ENCODE peak calls at places on chromosomes 6 and 20, in ten cellular contexts. P, T, C, Z, D, U, J, O, K and N are unnamed samples.

GRCh38 chr6:40909811-40910210 is 129.2 kb downstream of the UNC5CL start:
- DNase-seq in P (no peak), U (no peak), K (no peak), C (no peak), J (no peak), T (no peak), D (no peak), Z (no peak), O (no peak), N (no peak)

GRCh38 chr20:21053002-21053762 is 53.0 kb downstream of the LINC00237 start:
- DNase-seq in O (no peak), D (no peak), C (no peak), U (no peak), K (no peak), J (no peak), Z (no peak), T (no peak), P (no peak), N (no peak)

GRCh38 chr20:59104848-59105247 is 58.8 kb upstream of the ZNF831 start:
- DNase-seq in K (no peak), Z (no peak), C (no peak), O (no peak), T (no peak), J (no peak), P (no peak), U (no peak), D (no peak), N (no peak)

GRCh38 chr6:74764486-74764885 is 441.4 kb downstream of the COL12A1 start:
- DNase-seq in D (no peak), T (no peak), P (no peak), U (no peak), C (no peak), Z (peak), O (no peak), J (no peak), K (no peak), N (no peak)

GRCh38 chr6:132228894-132229293 is 172.4 kb downstream of the MOXD1 start:
- DNase-seq in T (peak), U (peak), K (no peak), C (no peak), D (no peak), O (no peak), Z (no peak), J (no peak), P (no peak), N (no peak)

GRCh38 chr6:105484238-105485161 is 81.6 kb upstream of the PREP start:
- DNase-seq in T (peak), D (no peak), U (no peak), O (no peak), C (no peak), P (no peak), K (no peak), J (no peak), Z (no peak), N (no peak)

GRCh38 chr6:4459032-4459431 is 317.2 kb upstream of the CDYL start:
- DNase-seq in Z (peak), K (peak), D (no peak), C (no peak), P (peak), O (no peak), U (peak), J (no peak), T (peak), N (peak)

GRCh38 chr6:112911949-112912348 is 564.8 kb downstream of the RFPL4B start:
- DNase-seq in Z (peak), T (peak), U (no peak), O (no peak), J (peak), P (no peak), K (no peak), C (no peak), D (no peak), N (no peak)

GRCh38 chr6:92377137-92377536 is 1042.2 kb downstream of the EPHA7 start:
- DNase-seq in U (no peak), P (no peak), J (no peak), Z (no peak), K (no peak), C (no peak), T (no peak), O (no peak), D (no peak), N (no peak)

GRCh38 chr6:14510038-14510437 is 392.5 kb downstream of the CD83 start:
- DNase-seq in T (no peak), Z (no peak), J (no peak), C (no peak), P (no peak), D (no peak), K (no peak), U (no peak), O (no peak), N (no peak)

GRCh38 chr6:111423960-111424846 is 58.8 kb downstream of the REV3L start:
- DNase-seq in P (no peak), T (peak), K (no peak), U (peak), Z (no peak), C (no peak), D (no peak), O (no peak), J (peak), N (no peak)

GRCh38 chr6:97757575-97757974 is 474.6 kb upstream of the MMS22L start:
- DNase-seq in Z (no peak), D (no peak), K (no peak), U (no peak), O (no peak), J (no peak), T (no peak), C (no peak), P (no peak), N (no peak)

GRCh38 chr6:108027594-108027993 is 46.9 kb downstream of the OSTM1 start:
- DNase-seq in J (no peak), T (peak), P (no peak), U (no peak), O (no peak), Z (no peak), C (no peak), K (no peak), D (no peak), N (peak)

GRCh38 chr20:24989162-24989561 is 3.4 kb downstream of the APMAP start:
- DNase-seq in J (no peak), D (no peak), K (no peak), U (no peak), T (no peak), C (no peak), Z (no peak), O (peak), P (no peak), N (no peak)

GRCh38 chr20:64224344-64225165 is 31.0 kb upstream of the PCMTD2 start:
- DNase-seq in P (peak), O (no peak), Z (peak), T (peak), K (peak), J (peak), U (peak), C (no peak), D (no peak), N (peak)

GRCh38 chr6:13272131-13273046 is 55.9 kb downstream of the TBC1D7 start:
- DNase-seq in U (no peak), K (peak), D (no peak), C (peak), P (no peak), J (peak), Z (no peak), T (no peak), O (peak), N (no peak)

GRCh38 chr6:75932067-75932466 is 140.4 kb downstream of the IMPG1 start:
- DNase-seq in Z (no peak), C (no peak), J (no peak), D (no peak), P (no peak), U (no peak), K (no peak), O (no peak), T (peak), N (no peak)

GRCh38 chr20:4638826-4639225 is 82.9 kb upstream of the PRND start:
- DNase-seq in U (no peak), J (no peak), D (no peak), O (no peak), P (no peak), Z (no peak), C (no peak), K (no peak), T (no peak), N (no peak)

GRCh38 chr20:23668477-23668951 is 20.3 kb downstream of the CST4 start:
- DNase-seq in T (peak), K (no peak), P (no peak), O (no peak), Z (no peak), C (no peak), D (peak), J (peak), U (peak), N (no peak)

GRCh38 chr6:107819217-107819616 is 4.9 kb downstream of the SCML4 start:
- DNase-seq in D (no peak), T (no peak), Z (no peak), C (no peak), O (no peak), U (no peak), J (no peak), P (no peak), K (no peak), N (no peak)

GRCh38 chr6:26195924-26196845 is 109.0 kb downstream of the HFE start:
- DNase-seq in C (no peak), D (no peak), T (peak), O (no peak), K (no peak), U (no peak), J (no peak), P (no peak), Z (no peak), N (no peak)

GRCh38 chr6:43062818-43063217 is 3.4 kb downstream of the KLC4 start:
- DNase-seq in P (no peak), J (no peak), U (no peak), T (no peak), O (no peak), C (no peak), K (no peak), D (no peak), Z (no peak), N (no peak)

GRCh38 chr6:140857734-140858380 is 1274.9 kb upstream of the GJE1 start:
- DNase-seq in C (no peak), O (no peak), Z (peak), U (peak), P (peak), T (peak), K (peak), J (no peak), D (no peak), N (peak)

GRCh38 chr6:13273202-13273930 is 55.0 kb downstream of the TBC1D7 start:
- DNase-seq in K (no peak), Z (no peak), C (no peak), U (no peak), T (no peak), D (no peak), P (no peak), J (no peak), O (no peak), N (no peak)

GRCh38 chr20:36202891-36203338 is 33.4 kb upstream of the AAR2 start:
- DNase-seq in Z (no peak), T (peak), K (no peak), P (no peak), D (peak), U (no peak), O (peak), J (peak), C (peak), N (no peak)

GRCh38 chr6:75268121-75268987 is 16.2 kb downstream of the TMEM30A start:
- DNase-seq in Z (no peak), U (no peak), C (no peak), O (no peak), D (no peak), J (no peak), K (peak), P (no peak), T (no peak), N (no peak)

GRCh38 chr20:17654649-17655285 is 27.3 kb downstream of the RRBP1 start:
- DNase-seq in T (peak), C (no peak), P (peak), U (no peak), Z (no peak), D (peak), O (peak), K (no peak), J (no peak), N (no peak)

GRCh38 chr6:40948598-40948997 is 90.4 kb downstream of the UNC5CL start:
- DNase-seq in U (no peak), D (no peak), T (peak), O (no peak), P (no peak), C (no peak), J (no peak), K (no peak), Z (no peak), N (no peak)

GRCh38 chr6:91860951-91861350 is 1274.1 kb upstream of the MAP3K7 start:
- DNase-seq in T (no peak), K (no peak), Z (no peak), O (no peak), P (peak), C (no peak), U (peak), D (no peak), J (no peak), N (no peak)

GRCh38 chr20:15248618-15249395 is 911.4 kb upstream of the FLRT3 start:
- DNase-seq in D (no peak), T (no peak), J (no peak), Z (no peak), O (no peak), K (no peak), P (no peak), C (no peak), U (no peak), N (no peak)

GRCh38 chr6:30463651-30464618 is 25.4 kb upstream of the HLA-E start:
- DNase-seq in C (peak), O (peak), U (no peak), J (no peak), T (peak), K (no peak), Z (no peak), D (no peak), P (no peak), N (no peak)

GRCh38 chr6:87920245-87920644 is 127.4 kb upstream of the SPACA1 start:
- DNase-seq in T (no peak), Z (no peak), K (no peak), P (no peak), J (no peak), C (no peak), D (no peak), U (no peak), O (no peak), N (no peak)

DNA sequence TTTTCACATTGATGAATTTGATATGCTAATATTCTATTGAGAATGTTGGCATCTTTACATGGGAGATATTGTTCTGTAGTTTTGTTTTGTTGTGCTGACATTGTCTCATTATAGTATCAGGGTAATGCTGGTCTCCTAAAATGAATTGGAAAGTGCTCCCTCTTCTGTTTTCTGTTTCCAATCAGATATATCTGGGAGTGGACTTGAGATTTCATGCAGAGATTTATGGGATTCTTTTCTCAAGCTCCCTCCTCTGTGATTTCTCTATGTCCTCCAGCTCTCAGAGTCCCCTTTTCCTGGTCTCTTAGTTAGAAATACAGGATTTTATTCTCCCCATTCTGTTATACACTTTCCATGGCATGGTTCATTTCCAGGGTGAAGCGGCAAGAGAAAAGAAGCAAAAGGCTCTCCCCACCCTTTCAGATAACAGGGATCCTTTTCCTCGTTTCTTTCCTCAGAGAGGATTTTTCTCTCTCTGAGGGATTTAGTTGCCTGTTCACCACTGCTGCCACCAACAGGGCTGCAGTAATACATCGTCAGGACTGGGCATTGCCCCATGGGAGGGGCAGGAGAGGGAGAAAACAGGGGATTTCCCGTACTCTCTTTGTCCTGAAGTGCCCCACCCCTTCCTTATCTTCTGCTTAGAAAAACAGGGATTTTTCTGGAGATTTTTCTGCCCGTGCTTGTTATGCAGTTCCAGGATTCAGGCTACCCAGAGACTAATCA is 59.3 kb upstream of the STMND1 start:
- DNase-seq in T (peak), P (no peak), J (peak), K (peak), D (no peak), U (no peak), C (no peak), O (no peak), Z (no peak), N (peak)
- TF ChIP-seq CTCF in T (peak), P (peak), J (peak), K (peak), D (no peak), U (peak), C (no peak), O (no peak), Z (peak), N (peak)

DNA sequence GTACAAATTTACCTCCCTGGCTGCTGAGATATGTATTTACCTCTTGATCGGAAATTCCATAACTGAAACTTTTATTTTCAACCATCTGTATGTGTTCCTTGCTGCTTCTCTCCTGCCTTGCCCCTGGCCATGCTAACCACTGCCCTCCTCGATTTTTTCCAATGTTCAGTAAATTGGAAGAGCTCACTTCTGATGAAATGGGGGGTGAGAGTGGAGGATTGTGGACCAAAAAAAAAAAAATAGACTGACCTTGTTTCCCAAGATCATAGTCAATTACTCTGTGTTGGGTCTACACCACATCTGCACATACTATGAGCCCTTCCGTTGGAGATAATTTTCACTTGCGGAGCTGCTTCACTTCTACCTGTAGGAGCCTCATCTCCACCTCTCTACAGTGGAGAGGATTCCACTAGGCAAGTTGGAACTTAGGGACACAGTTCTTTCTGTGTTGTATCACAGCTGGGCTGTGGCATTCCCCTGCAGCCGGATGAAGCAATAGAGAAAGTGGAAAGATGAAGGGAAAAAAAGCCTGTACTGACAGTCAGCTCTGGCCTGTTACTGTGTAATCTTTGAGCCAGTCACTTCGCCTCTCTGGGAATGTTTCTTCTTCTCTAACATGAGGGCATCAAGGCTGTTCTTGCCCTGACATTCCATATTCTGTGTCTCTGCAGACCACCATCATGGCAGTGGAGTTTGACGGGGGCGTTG is 1.6 kb downstream of the PSMB9 start:
- DNase-seq in O (no peak), T (no peak), C (no peak), U (no peak), P (no peak), Z (no peak), J (no peak), D (no peak), K (no peak), N (no peak)
- H3K4me3 ChIP-seq in O (peak), T (no peak), C (peak), U (no peak), P (no peak), Z (no peak), J (peak), D (no peak), K (no peak), N (no peak)

GRCh38 chr20:41889125-41889870 is 271.1 kb upstream of the CHD6 start:
- DNase-seq in P (no peak), K (no peak), U (no peak), O (no peak), T (no peak), D (no peak), C (no peak), Z (no peak), J (no peak), N (no peak)
- TF ChIP-seq CTCF in P (no peak), K (no peak), U (no peak), O (no peak), T (no peak), D (peak), C (no peak), Z (no peak), J (peak), N (no peak)

GRCh38 chr6:159204605-159205004 is 35.4 kb downstream of the FNDC1 start:
- DNase-seq in U (no peak), T (no peak), C (no peak), Z (no peak), K (no peak), P (no peak), O (no peak), J (no peak), D (no peak), N (no peak)
- H3K4me3 ChIP-seq in U (no peak), T (no peak), C (no peak), Z (no peak), K (no peak), P (no peak), O (no peak), J (no peak), D (no peak), N (no peak)

DNA sequence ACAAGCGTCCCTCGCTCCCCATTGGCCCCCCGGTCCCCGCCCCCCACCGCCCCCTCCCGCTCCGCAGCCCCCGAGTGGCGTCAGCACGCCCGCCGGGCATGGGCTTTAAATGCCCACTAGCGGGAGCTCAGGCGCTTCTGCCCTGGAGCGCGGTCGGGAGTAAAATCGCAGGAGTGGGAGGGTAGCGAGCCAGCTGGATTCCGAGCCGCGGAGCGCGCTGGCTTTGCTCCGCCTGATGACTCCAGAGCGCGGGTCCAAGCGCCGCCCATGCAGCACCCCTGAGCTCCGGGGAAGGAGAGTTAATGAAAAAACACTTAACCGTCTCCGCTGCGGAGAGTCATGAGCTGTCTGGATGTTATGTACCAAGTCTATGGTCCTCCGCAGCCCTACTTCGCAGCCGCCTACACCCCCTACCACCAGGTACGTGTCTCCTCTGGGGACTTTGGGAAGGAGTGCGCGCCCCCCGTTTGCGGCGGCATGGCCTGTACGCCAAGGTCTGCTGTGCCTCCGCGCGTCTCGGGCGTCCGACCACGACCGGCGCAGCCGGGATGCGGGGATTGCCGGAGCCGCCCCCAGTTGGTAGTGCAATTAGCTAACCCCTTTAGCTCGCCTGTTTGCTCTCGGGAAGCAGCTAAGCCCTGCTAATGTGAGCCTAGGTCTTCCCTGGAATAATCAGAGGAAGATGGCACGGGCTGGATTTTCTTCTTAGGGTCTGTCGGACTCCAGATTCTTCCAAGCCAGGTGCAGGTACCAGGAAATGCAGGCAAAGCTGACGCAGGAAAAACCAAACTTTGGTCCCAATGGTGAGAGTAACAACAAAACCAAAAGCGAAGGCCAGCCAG is at the start of gene VGLL2:
- DNase-seq in J (peak), K (no peak), C (peak), P (no peak), Z (no peak), O (peak), T (peak), D (no peak), U (no peak), N (no peak)
- TF ChIP-seq CTCF in J (no peak), K (no peak), C (no peak), P (no peak), Z (peak), O (peak), T (no peak), D (no peak), U (peak), N (peak)

GRCh38 chr6:68127066-68127465 is 508.0 kb upstream of the ADGRB3 start:
- DNase-seq in K (no peak), P (no peak), U (no peak), C (no peak), J (no peak), T (no peak), D (no peak), O (no peak), Z (no peak), N (no peak)
- H3K4me3 ChIP-seq in K (no peak), P (no peak), U (no peak), C (no peak), J (no peak), T (no peak), D (no peak), O (no peak), Z (no peak), N (no peak)